ENCODE peak calls at places on chromosomes 3 and 15, in six cellular contexts. Q is GM12878, N is lower leg skin, R is ovary, L is heart left ventricle, K is uterus. H is an unnamed sample.

GRCh38 chr3:185713015-185713414 is 111.8 kb downstream of the IGF2BP2 start:
- DNase-seq in K (no peak), L (no peak), Q (no peak), N (no peak), R (no peak), H (no peak)

GRCh38 chr3:25604107-25604805 is 60.5 kb downstream of the TOP2B start:
- DNase-seq in Q (no peak), K (no peak), L (no peak), R (no peak), N (no peak), H (no peak)

GRCh38 chr15:101697488-101697887 is 26.8 kb downstream of the TARS3 start:
- DNase-seq in L (no peak), N (no peak), Q (no peak), K (no peak), R (no peak), H (no peak)

GRCh38 chr15:87959080-87959479 is 297.5 kb downstream of the NTRK3 start:
- DNase-seq in R (no peak), N (no peak), Q (no peak), K (no peak), L (no peak), H (no peak)

GRCh38 chr15:26082833-26083174 is 219.7 kb upstream of the ATP10A start:
- DNase-seq in K (no peak), L (no peak), N (no peak), R (no peak), Q (no peak), H (no peak)

GRCh38 chr3:183188895-183189462 is 26.4 kb upstream of the LAMP3 start:
- DNase-seq in L (peak; percentile 33), K (no peak), Q (no peak), R (no peak), N (no peak), H (no peak)

GRCh38 chr3:160340351-160340750 is 58.7 kb downstream of the IFT80 start:
- DNase-seq in R (no peak), N (no peak), K (no peak), L (no peak), Q (no peak), H (no peak)

GRCh38 chr15:67839358-67839928 is 402 bp downstream of the RNU6-1 start:
- DNase-seq in Q (no peak), N (no peak), K (no peak), R (no peak), L (no peak), H (no peak)

GRCh38 chr3:42803800-42804112 is 534 bp downstream of the HIGD1A start:
- DNase-seq in R (peak; percentile 25), Q (no peak), N (peak; percentile 89), K (peak; percentile 33), L (peak; percentile 43), H (peak; percentile 34)

GRCh38 chr15:101523560-101523940 is 34.0 kb upstream of the PCSK6 start:
- DNase-seq in R (no peak), L (no peak), N (peak; percentile 57), Q (no peak), K (no peak), H (no peak)

GRCh38 chr3:33392703-33393125 is 47.5 kb downstream of the UBP1 start:
- DNase-seq in K (no peak), R (no peak), N (no peak), Q (no peak), L (no peak), H (peak; percentile 74)

GRCh38 chr3:106566277-106566676 is 697.5 kb upstream of the CBLB start:
- DNase-seq in L (no peak), R (no peak), Q (peak; percentile 20), N (no peak), K (no peak), H (no peak)

GRCh38 chr3:40869939-40870338 is 329.4 kb upstream of the CTNNB1 start:
- DNase-seq in N (no peak), K (no peak), L (no peak), Q (no peak), R (no peak), H (no peak)

GRCh38 chr15:31869640-31870335 is 160.5 kb upstream of the CHRNA7 start:
- DNase-seq in K (no peak), R (no peak), Q (no peak), N (peak; percentile 79), L (no peak), H (no peak)

GRCh38 chr15:70859322-70859908 is 5.5 kb upstream of the LARP6 start:
- DNase-seq in L (no peak), R (no peak), Q (no peak), K (no peak), N (no peak), H (no peak)

GRCh38 chr3:126714296-126714900 is 10.4 kb downstream of the CHCHD6 start:
- DNase-seq in Q (no peak), K (no peak), R (no peak), N (peak; percentile 23), L (no peak), H (no peak)

GRCh38 chr15:89114974-89115373 is 26.7 kb downstream of the ABHD2 start:
- DNase-seq in N (no peak), K (no peak), Q (no peak), R (peak; percentile 54), L (no peak), H (no peak)

GRCh38 chr15:65233651-65234050 is 22.4 kb upstream of the CILP start:
- DNase-seq in Q (no peak), R (no peak), L (no peak), N (no peak), K (no peak), H (no peak)

GRCh38 chr15:25775317-25775912 is 87.7 kb downstream of the ATP10A start:
- DNase-seq in Q (peak; percentile 40), K (no peak), L (peak; percentile 77), N (peak; percentile 91), R (no peak), H (no peak)

GRCh38 chr15:99169769-99170311 is 65.0 kb downstream of the SYNM start:
- DNase-seq in K (peak; percentile 58), R (peak; percentile 28), L (no peak), Q (no peak), N (no peak), H (no peak)

GRCh38 chr3:17585561-17586325 is 156.7 kb downstream of the TBC1D5 start:
- DNase-seq in R (no peak), N (no peak), K (no peak), Q (no peak), L (no peak), H (no peak)

GRCh38 chr3:157631468-157631867 is 128.3 kb upstream of the VEPH1 start:
- DNase-seq in K (no peak), Q (no peak), R (no peak), L (no peak), N (no peak), H (no peak)

GRCh38 chr3:106256249-106256957 is 387.6 kb upstream of the CBLB start:
- DNase-seq in N (no peak), Q (peak; percentile 40), L (no peak), R (no peak), K (no peak), H (no peak)

GRCh38 chr3:183108002-183108449 is 8.7 kb upstream of the MCCC1 start:
- DNase-seq in L (no peak), N (no peak), K (no peak), R (no peak), Q (no peak), H (no peak)

GRCh38 chr3:192259661-192260060 is 467.7 kb downstream of the FGF12 start:
- DNase-seq in L (no peak), Q (no peak), R (no peak), K (no peak), N (no peak), H (no peak)

GRCh38 chr3:61983479-61983878 is 389.9 kb downstream of the FEZF2 start:
- DNase-seq in N (no peak), L (no peak), R (no peak), Q (no peak), K (no peak), H (no peak)

GRCh38 chr3:90035643-90036042 is 928.2 kb downstream of the EPHA3 start:
- DNase-seq in K (no peak), Q (no peak), N (no peak), L (no peak), R (no peak), H (no peak)

GRCh38 chr3:113736548-113737089 is 9.4 kb downstream of the NAA50 start:
- DNase-seq in L (no peak), R (peak; percentile 12), K (no peak), N (no peak), Q (peak; percentile 44), H (no peak)

GRCh38 chr15:25674948-25675347 is 188.2 kb downstream of the ATP10A start:
- DNase-seq in K (peak; percentile 35), R (no peak), Q (no peak), N (peak; percentile 92), L (no peak), H (no peak)

GRCh38 chr3:173007079-173007723 is 133.8 kb downstream of the SPATA16 start:
- DNase-seq in L (no peak), Q (no peak), R (no peak), K (no peak), N (no peak), H (no peak)
- TF ChIP-seq POLR2A in L (no peak), Q (no peak), R (no peak), K (no peak), N (no peak), H (no peak)

DNA sequence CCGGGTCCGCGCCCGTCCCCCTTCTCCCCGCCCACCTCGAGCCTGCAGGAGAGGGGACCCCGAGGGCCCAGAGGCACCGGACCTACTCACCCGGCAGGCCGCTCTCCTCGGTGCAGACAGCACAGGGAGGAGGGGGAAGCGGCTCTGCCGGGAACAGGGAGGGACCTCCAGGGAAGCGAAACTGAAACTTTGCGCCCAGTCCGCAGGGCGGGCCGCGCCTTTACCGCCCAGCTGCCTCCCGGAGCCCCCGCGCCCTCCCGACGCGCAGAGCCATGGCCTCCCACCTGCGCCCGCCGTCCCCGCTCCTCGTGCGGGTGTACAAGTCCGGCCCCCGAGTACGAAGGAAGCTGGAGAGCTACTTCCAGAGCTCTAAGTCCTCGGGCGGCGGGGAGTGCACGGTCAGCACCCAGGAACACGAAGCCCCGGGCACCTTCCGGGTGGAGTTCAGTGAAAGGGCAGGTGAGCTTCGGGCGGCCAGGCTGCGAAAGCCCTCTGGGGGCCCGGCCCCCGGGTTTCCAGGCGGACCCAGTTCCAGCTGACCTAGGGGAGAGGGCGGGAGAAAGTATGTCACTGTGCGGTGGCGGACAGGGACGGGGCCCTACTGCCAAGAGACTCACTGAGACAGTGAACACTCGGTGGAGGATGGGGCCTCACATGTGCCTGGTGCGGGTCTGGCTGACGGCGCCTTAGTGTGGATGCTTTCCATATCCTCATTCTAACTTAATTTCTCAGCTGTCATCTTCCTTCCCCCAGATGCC is at the start of the genes DTX3L and PARP9:
- DNase-seq in K (peak; percentile 84), Q (no peak), R (peak; percentile 83), L (peak; percentile 90), N (peak; percentile 95), H (peak; percentile 89)
- TF ChIP-seq POLR2A in K (peak; percentile 57), Q (peak; percentile 83), R (peak; percentile 73), L (no peak), N (no peak), H (peak; percentile 66)

GRCh38 chr3:105154692-105155091 is 212.0 kb upstream of the ALCAM start:
- DNase-seq in L (no peak), R (no peak), N (no peak), Q (no peak), K (no peak), H (no peak)
- TF ChIP-seq POLR2A in L (no peak), R (no peak), N (no peak), Q (no peak), K (no peak), H (no peak)

DNA sequence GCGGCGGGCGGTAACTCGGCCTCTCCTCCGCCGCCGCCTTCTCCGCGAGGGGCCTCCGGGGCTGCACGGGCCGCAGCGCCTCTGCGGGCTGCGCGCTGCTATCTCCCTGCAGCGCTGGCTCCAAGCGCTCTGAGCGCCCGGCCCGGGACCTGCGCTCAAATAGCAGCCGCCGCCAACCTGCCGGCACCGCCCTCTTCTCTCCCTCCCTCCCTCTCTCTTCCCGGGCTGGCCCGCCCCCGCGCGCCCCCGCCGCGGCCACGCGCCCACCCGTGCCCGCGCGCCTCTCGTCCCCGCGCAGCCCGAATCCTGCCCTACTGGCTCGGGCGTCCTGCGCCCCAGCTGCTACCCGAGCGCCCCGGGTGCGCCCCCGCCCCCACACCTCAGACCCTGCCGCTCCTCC is at the start of gene CACNA2D2:
- DNase-seq in K (peak; percentile 72), Q (no peak), N (peak; percentile 91), R (peak; percentile 73), L (peak; percentile 60), H (no peak)
- TF ChIP-seq POLR2A in K (peak; percentile 33), Q (peak; percentile 31), N (no peak), R (peak; percentile 23), L (no peak), H (peak; percentile 50)